ENCODE peak calls at places on chromosomes 2 and 18, in six cellular contexts. One of them, this sample, is unnamed.

GRCh38 chr18:24543408-24544140 is 83.1 kb downstream of the HRH4 start:
- DNase-seq in stomach: no peak
- DNase-seq in IMR-90: no peak
- DNase-seq in GM23248: no peak
- DNase-seq in heart left ventricle: no peak
- DNase-seq in mammary epithelial cell: no peak
- DNase-seq in this sample: no peak

GRCh38 chr2:96074156-96074555 is 39.4 kb upstream of the GPAT2 start:
- DNase-seq in stomach: no peak
- DNase-seq in IMR-90: no peak
- DNase-seq in GM23248: no peak
- DNase-seq in heart left ventricle: no peak
- DNase-seq in mammary epithelial cell: no peak
- DNase-seq in this sample: no peak

GRCh38 chr2:23235292-23235691 is 149.7 kb upstream of the KLHL29 start:
- DNase-seq in stomach: no peak
- DNase-seq in IMR-90: no peak
- DNase-seq in GM23248: peak; percentile 92
- DNase-seq in heart left ventricle: no peak
- DNase-seq in mammary epithelial cell: no peak
- DNase-seq in this sample: no peak

GRCh38 chr2:236919209-236919608 is 166.5 kb upstream of the COPS8 start:
- DNase-seq in stomach: no peak
- DNase-seq in IMR-90: peak; percentile 8
- DNase-seq in GM23248: peak; percentile 81
- DNase-seq in heart left ventricle: no peak
- DNase-seq in mammary epithelial cell: peak; percentile 7
- DNase-seq in this sample: no peak

GRCh38 chr2:84481702-84482101 is 22.6 kb upstream of the SUCLG1 start:
- DNase-seq in stomach: no peak
- DNase-seq in IMR-90: peak; percentile 77
- DNase-seq in GM23248: peak; percentile 92
- DNase-seq in heart left ventricle: no peak
- DNase-seq in mammary epithelial cell: peak; percentile 25
- DNase-seq in this sample: no peak

GRCh38 chr2:18492721-18493120 is 67.7 kb downstream of the RDH14 start:
- DNase-seq in stomach: no peak
- DNase-seq in IMR-90: no peak
- DNase-seq in GM23248: no peak
- DNase-seq in heart left ventricle: no peak
- DNase-seq in mammary epithelial cell: no peak
- DNase-seq in this sample: no peak

GRCh38 chr18:44893045-44893706 is 212.5 kb downstream of the SETBP1 start:
- DNase-seq in stomach: no peak
- DNase-seq in IMR-90: no peak
- DNase-seq in GM23248: peak; percentile 55
- DNase-seq in heart left ventricle: no peak
- DNase-seq in mammary epithelial cell: no peak
- DNase-seq in this sample: no peak

GRCh38 chr2:240586919-240587800 is 626 bp downstream of the CAPN10 start:
- DNase-seq in stomach: peak; percentile 51
- DNase-seq in IMR-90: no peak
- DNase-seq in GM23248: peak; percentile 61
- DNase-seq in heart left ventricle: no peak
- DNase-seq in mammary epithelial cell: peak; percentile 38
- DNase-seq in this sample: peak; percentile 74

GRCh38 chr2:201950606-201951005 is 83.0 kb upstream of the FZD7 start:
- DNase-seq in stomach: no peak
- DNase-seq in IMR-90: peak; percentile 54
- DNase-seq in GM23248: peak; percentile 78
- DNase-seq in heart left ventricle: no peak
- DNase-seq in mammary epithelial cell: peak; percentile 44
- DNase-seq in this sample: no peak

GRCh38 chr2:8382485-8382884 is 299.4 kb upstream of the ID2 start:
- DNase-seq in stomach: no peak
- DNase-seq in IMR-90: no peak
- DNase-seq in GM23248: no peak
- DNase-seq in heart left ventricle: no peak
- DNase-seq in mammary epithelial cell: no peak
- DNase-seq in this sample: no peak

GRCh38 chr2:171592026-171592555 is 69.8 kb downstream of the CYBRD1 start:
- DNase-seq in stomach: no peak
- DNase-seq in IMR-90: no peak
- DNase-seq in GM23248: peak; percentile 18
- DNase-seq in heart left ventricle: no peak
- DNase-seq in mammary epithelial cell: no peak
- DNase-seq in this sample: no peak

DNA sequence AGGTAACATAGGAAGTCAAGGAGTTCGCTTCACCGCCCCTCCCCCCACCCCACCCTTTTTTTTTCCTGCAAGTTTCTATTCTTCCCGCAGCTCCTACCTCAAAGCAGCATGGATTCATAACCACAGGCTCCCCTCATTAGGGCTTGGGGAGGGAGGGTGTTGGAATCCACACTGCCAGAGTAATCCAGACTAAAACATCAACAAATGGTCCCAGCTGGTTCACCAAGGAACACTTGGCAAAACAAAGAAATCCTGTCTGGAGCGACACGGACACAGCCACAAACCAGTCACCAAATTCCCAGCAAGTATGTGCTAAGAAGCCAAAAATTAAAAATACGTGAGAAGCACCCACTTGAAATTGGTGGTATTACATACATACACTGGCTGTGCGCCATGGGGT is 106.9 kb upstream of the PPP1CB start:
- DNase-seq in stomach: no peak
- DNase-seq in IMR-90: no peak
- DNase-seq in GM23248: no peak
- DNase-seq in heart left ventricle: no peak
- DNase-seq in mammary epithelial cell: no peak
- DNase-seq in this sample: no peak
- H3K27ac ChIP-seq in stomach: peak overlapping the region; percentile 12
- H3K27ac ChIP-seq in IMR-90: no peak overlapping the region
- H3K27ac ChIP-seq in GM23248: no peak overlapping the region
- H3K27ac ChIP-seq in heart left ventricle: no peak overlapping the region
- H3K27ac ChIP-seq in mammary epithelial cell: peak overlapping the region; percentile 96
- H3K27ac ChIP-seq in this sample: no peak overlapping the region

GRCh38 chr2:25339121-25339738 is 2.5 kb downstream of the DNMT3A start:
- DNase-seq in stomach: no peak
- DNase-seq in IMR-90: no peak
- DNase-seq in GM23248: no peak
- DNase-seq in heart left ventricle: no peak
- DNase-seq in mammary epithelial cell: no peak
- DNase-seq in this sample: no peak

GRCh38 chr2:25338401-25338800 is 3.3 kb downstream of the DNMT3A start:
- DNase-seq in stomach: no peak
- DNase-seq in IMR-90: no peak
- DNase-seq in GM23248: no peak
- DNase-seq in heart left ventricle: no peak
- DNase-seq in mammary epithelial cell: no peak
- DNase-seq in this sample: no peak

GRCh38 chr2:25336446-25336845 is 5.3 kb downstream of the DNMT3A start:
- DNase-seq in stomach: no peak
- DNase-seq in IMR-90: no peak
- DNase-seq in GM23248: no peak
- DNase-seq in heart left ventricle: no peak
- DNase-seq in mammary epithelial cell: no peak
- DNase-seq in this sample: no peak

GRCh38 chr2:25337276-25337675 is 4.4 kb downstream of the DNMT3A start:
- DNase-seq in stomach: no peak
- DNase-seq in IMR-90: no peak
- DNase-seq in GM23248: no peak
- DNase-seq in heart left ventricle: no peak
- DNase-seq in mammary epithelial cell: no peak
- DNase-seq in this sample: no peak

DNA sequence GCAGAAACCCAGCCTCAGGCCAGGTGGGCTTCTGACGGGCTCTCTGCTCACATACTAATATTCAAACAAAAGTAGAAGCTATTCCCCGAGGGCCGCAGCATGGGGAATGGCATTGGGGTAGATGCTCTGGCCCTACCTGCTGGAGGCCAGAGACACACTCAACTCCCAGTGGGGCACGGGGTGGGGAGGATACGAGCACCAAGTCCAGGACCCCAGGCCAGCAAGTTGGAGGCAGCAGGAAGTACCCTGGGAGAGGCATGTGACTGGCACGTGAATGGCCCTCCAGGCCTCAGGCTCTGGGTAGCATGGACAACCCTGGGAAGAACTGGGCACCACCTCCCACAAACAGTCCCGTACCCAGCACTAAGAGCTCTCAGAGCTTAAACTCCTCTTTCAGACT is 3.8 kb downstream of the DNMT3A start:
- DNase-seq in stomach: no peak
- DNase-seq in IMR-90: no peak
- DNase-seq in GM23248: no peak
- DNase-seq in heart left ventricle: no peak
- DNase-seq in mammary epithelial cell: no peak
- DNase-seq in this sample: no peak
- H3K27ac ChIP-seq in stomach: no peak overlapping the region
- H3K27ac ChIP-seq in IMR-90: no peak overlapping the region
- H3K27ac ChIP-seq in GM23248: no peak overlapping the region
- H3K27ac ChIP-seq in heart left ventricle: no peak overlapping the region
- H3K27ac ChIP-seq in mammary epithelial cell: no peak overlapping the region
- H3K27ac ChIP-seq in this sample: no peak overlapping the region

DNA sequence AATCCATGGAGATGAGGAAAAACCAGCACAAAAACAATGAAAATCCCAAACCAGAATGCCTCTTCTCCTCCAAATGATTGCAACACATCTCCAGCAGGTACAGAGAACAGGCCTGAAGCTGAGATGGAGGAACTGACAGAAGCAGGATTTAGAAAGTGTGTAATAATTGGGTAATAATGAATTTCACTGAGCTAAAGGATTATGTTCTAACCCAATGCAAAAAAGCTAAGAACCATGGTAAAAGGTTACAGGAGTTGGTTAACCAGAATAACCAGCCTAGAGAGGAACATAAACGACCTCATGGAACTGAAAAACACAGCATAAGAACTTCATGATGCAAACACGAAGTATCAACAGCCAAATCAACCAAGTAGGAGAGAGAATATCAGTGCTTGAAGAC is 13.7 kb upstream of the SERPINB11 start:
- DNase-seq in stomach: no peak
- DNase-seq in IMR-90: no peak
- DNase-seq in GM23248: no peak
- DNase-seq in heart left ventricle: no peak
- DNase-seq in mammary epithelial cell: no peak
- DNase-seq in this sample: no peak
- H3K27ac ChIP-seq in stomach: no peak overlapping the region
- H3K27ac ChIP-seq in IMR-90: no peak overlapping the region
- H3K27ac ChIP-seq in GM23248: no peak overlapping the region
- H3K27ac ChIP-seq in heart left ventricle: no peak overlapping the region
- H3K27ac ChIP-seq in mammary epithelial cell: no peak overlapping the region
- H3K27ac ChIP-seq in this sample: no peak overlapping the region

GRCh38 chr2:141942006-141942789 is 188.6 kb downstream of the LRP1B start:
- DNase-seq in stomach: no peak
- DNase-seq in IMR-90: no peak
- DNase-seq in GM23248: no peak
- DNase-seq in heart left ventricle: no peak
- DNase-seq in mammary epithelial cell: no peak
- DNase-seq in this sample: no peak

GRCh38 chr2:141946016-141946415 is 184.8 kb downstream of the LRP1B start:
- DNase-seq in stomach: no peak
- DNase-seq in IMR-90: no peak
- DNase-seq in GM23248: no peak
- DNase-seq in heart left ventricle: no peak
- DNase-seq in mammary epithelial cell: no peak
- DNase-seq in this sample: no peak

GRCh38 chr2:141940709-141941108 is 190.1 kb downstream of the LRP1B start:
- DNase-seq in stomach: no peak
- DNase-seq in IMR-90: no peak
- DNase-seq in GM23248: no peak
- DNase-seq in heart left ventricle: no peak
- DNase-seq in mammary epithelial cell: no peak
- DNase-seq in this sample: no peak

DNA sequence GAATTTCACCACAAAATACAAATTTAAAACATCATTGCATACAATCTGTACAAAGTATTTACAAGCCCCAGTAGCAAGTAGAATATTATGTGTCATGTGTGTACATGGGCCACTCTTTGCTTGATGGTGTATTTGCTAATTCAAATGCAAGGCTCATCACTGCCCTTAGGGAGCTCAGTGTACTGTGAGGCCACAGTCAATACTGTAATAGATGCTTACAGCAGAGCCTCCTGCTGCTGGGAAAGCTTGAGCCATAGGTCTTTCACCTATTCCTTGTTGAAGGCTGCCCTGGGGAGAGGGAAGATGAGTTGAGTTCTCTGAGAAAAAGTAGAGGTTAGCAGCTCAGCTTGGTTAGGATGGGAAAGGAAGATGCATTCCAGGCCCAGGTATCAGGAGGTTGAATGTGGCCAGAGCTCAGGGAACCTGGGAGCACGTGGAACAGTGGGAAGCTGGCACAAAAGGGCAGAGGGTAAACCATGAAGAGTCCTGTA is 189.5 kb downstream of the LRP1B start:
- DNase-seq in stomach: no peak
- DNase-seq in IMR-90: no peak
- DNase-seq in GM23248: no peak
- DNase-seq in heart left ventricle: no peak
- DNase-seq in mammary epithelial cell: no peak
- DNase-seq in this sample: no peak
- H3K27ac ChIP-seq in stomach: no peak overlapping the region
- H3K27ac ChIP-seq in IMR-90: no peak overlapping the region
- H3K27ac ChIP-seq in GM23248: no peak overlapping the region
- H3K27ac ChIP-seq in heart left ventricle: no peak overlapping the region
- H3K27ac ChIP-seq in mammary epithelial cell: no peak overlapping the region
- H3K27ac ChIP-seq in this sample: no peak overlapping the region

DNA sequence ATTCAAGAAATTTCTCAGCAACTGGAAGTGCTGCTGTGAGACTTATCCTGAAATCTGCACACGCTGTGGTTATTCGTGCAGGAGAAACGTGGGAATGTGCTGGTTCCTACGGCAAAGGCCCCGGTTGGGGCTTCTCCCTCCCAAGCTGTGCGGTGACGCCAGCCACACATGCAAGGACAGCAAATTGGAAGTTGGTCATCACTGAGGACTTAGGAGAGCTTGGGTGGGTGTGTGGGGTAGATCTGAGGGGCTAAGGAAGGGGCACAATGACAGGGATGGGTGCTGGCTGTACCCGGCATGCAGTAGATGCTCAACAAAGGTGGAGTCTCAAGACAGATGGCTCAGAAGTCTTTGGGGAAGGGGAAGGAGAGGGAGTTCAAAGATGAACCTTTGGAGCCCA is 16.5 kb upstream of the MTCL1 start:
- DNase-seq in stomach: no peak
- DNase-seq in IMR-90: no peak
- DNase-seq in GM23248: no peak
- DNase-seq in heart left ventricle: no peak
- DNase-seq in mammary epithelial cell: no peak
- DNase-seq in this sample: no peak
- H3K27ac ChIP-seq in stomach: no peak overlapping the region
- H3K27ac ChIP-seq in IMR-90: no peak overlapping the region
- H3K27ac ChIP-seq in GM23248: no peak overlapping the region
- H3K27ac ChIP-seq in heart left ventricle: no peak overlapping the region
- H3K27ac ChIP-seq in mammary epithelial cell: no peak overlapping the region
- H3K27ac ChIP-seq in this sample: no peak overlapping the region

GRCh38 chr2:144453486-144454158 is 66.3 kb downstream of the ZEB2 start:
- DNase-seq in stomach: no peak
- DNase-seq in IMR-90: peak; percentile 50
- DNase-seq in GM23248: peak; percentile 87
- DNase-seq in heart left ventricle: no peak
- DNase-seq in mammary epithelial cell: no peak
- DNase-seq in this sample: no peak
- H3K27ac ChIP-seq in stomach: no peak overlapping the region
- H3K27ac ChIP-seq in IMR-90: peak overlapping the region; percentile 80
- H3K27ac ChIP-seq in GM23248: peak overlapping the region; percentile 89
- H3K27ac ChIP-seq in heart left ventricle: peak overlapping the region; percentile 6
- H3K27ac ChIP-seq in mammary epithelial cell: no peak overlapping the region
- H3K27ac ChIP-seq in this sample: peak overlapping the region; percentile 2